ENCODE peak calls at places on chromosomes 13 and 19, in ten cellular contexts. F is iPS DF 19.7; G is COR-L47; U is GDM1; P is SHP77 treated with DMSO at 0.1 percent for 48 hours; C is activated gamma-delta T cell treated with anti-CD3 and anti-CD28 coated beads, Interleukin-2, amount 50 U/mL, for 16 hours; Q is CD4-positive, CD25-positive, alpha-beta regulatory T cell; I is EH; V is choroid plexus epithelial cell; N is cortex of kidney. B is an unnamed sample.

GRCh38 chr13:21322304-21322965 is 136.7 kb downstream of the ZDHHC20 start:
- DNase-seq in F (no peak), G (no peak), U (no peak), P (no peak), C (no peak), Q (no peak), I (no peak), V (no peak), N (no peak), B (peak)

GRCh38 chr19:54336893-54337857 is 1.8 kb downstream of the LILRA4 start:
- DNase-seq in F (no peak), G (no peak), U (no peak), P (no peak), C (no peak), Q (no peak), I (no peak), V (no peak), N (no peak), B (no peak)

GRCh38 chr19:21098291-21098690 is 16.3 kb downstream of the ZNF714 start:
- DNase-seq in F (no peak), G (no peak), U (no peak), P (no peak), C (no peak), Q (no peak), I (no peak), V (no peak), N (no peak), B (no peak)

GRCh38 chr19:39444598-39445257 is 654 bp upstream of the SUPT5H start:
- DNase-seq in F (no peak), G (no peak), U (no peak), P (no peak), C (no peak), Q (no peak), I (peak), V (peak), N (no peak), B (no peak)

GRCh38 chr13:42893346-42893745 is 98.7 kb downstream of the EPSTI1 start:
- DNase-seq in F (no peak), G (no peak), U (no peak), P (no peak), C (no peak), Q (no peak), I (peak), V (peak), N (no peak), B (no peak)

GRCh38 chr19:5578094-5578846 is 10.5 kb upstream of the TINCR start:
- DNase-seq in F (no peak), G (peak), U (no peak), P (peak), C (peak), Q (peak), I (peak), V (peak), N (no peak), B (peak)

GRCh38 chr19:3793799-3794198 is 7.6 kb upstream of the MATK start:
- DNase-seq in F (no peak), G (no peak), U (no peak), P (no peak), C (no peak), Q (no peak), I (no peak), V (no peak), N (no peak), B (no peak)

GRCh38 chr19:8343483-8343844 is 402 bp upstream of the KANK3 start:
- DNase-seq in F (no peak), G (no peak), U (no peak), P (no peak), C (no peak), Q (no peak), I (no peak), V (no peak), N (no peak), B (no peak)

GRCh38 chr19:6250909-6251308 is 28.9 kb downstream of the MLLT1 start:
- DNase-seq in F (no peak), G (no peak), U (no peak), P (no peak), C (no peak), Q (no peak), I (no peak), V (no peak), N (no peak), B (no peak)

GRCh38 chr19:39765091-39766076 is 13.3 kb upstream of the LEUTX start:
- DNase-seq in F (no peak), G (peak), U (peak), P (peak), C (peak), Q (peak), I (peak), V (peak), N (no peak), B (peak)

GRCh38 chr13:74966814-74967213 is 515.2 kb downstream of the TBC1D4 start:
- DNase-seq in F (no peak), G (peak), U (no peak), P (no peak), C (no peak), Q (no peak), I (no peak), V (peak), N (no peak), B (peak)

GRCh38 chr19:10461047-10461949 is 41.0 kb downstream of the PDE4A start:
- DNase-seq in F (peak), G (no peak), U (peak), P (peak), C (peak), Q (peak), I (peak), V (peak), N (no peak), B (peak)

GRCh38 chr19:15170345-15170744 is 30.4 kb downstream of the NOTCH3 start:
- DNase-seq in F (no peak), G (no peak), U (no peak), P (no peak), C (no peak), Q (no peak), I (no peak), V (no peak), N (no peak), B (no peak)

GRCh38 chr13:45847554-45848224 is 3.9 kb downstream of the SIAH3 start:
- DNase-seq in F (no peak), G (peak), U (peak), P (no peak), C (no peak), Q (peak), I (no peak), V (peak), N (no peak), B (no peak)

GRCh38 chr19:30450101-30450500 is 77.9 kb downstream of the ZNF536 start:
- DNase-seq in F (peak), G (peak), U (no peak), P (no peak), C (no peak), Q (no peak), I (no peak), V (peak), N (no peak), B (no peak)

GRCh38 chr19:39746836-39747529 is 9.2 kb upstream of the CLC start:
- DNase-seq in F (no peak), G (no peak), U (no peak), P (peak), C (no peak), Q (no peak), I (no peak), V (no peak), N (no peak), B (no peak)

GRCh38 chr13:34155931-34156607 is 338.1 kb downstream of the RFC3 start:
- DNase-seq in F (no peak), G (peak), U (no peak), P (peak), C (no peak), Q (no peak), I (peak), V (peak), N (no peak), B (no peak)

GRCh38 chr13:93674337-93674755 is 447.7 kb downstream of the GPC6 start:
- DNase-seq in F (no peak), G (no peak), U (no peak), P (no peak), C (no peak), Q (no peak), I (no peak), V (no peak), N (no peak), B (no peak)

GRCh38 chr13:59609421-59609820 is 554.3 kb downstream of the DIAPH3 start:
- DNase-seq in F (no peak), G (no peak), U (no peak), P (no peak), C (no peak), Q (no peak), I (no peak), V (no peak), N (no peak), B (no peak)

GRCh38 chr13:102696465-102696864 is 1.6 kb upstream of the METTL21C start:
- DNase-seq in F (no peak), G (no peak), U (no peak), P (no peak), C (no peak), Q (no peak), I (no peak), V (no peak), N (no peak), B (no peak)

GRCh38 chr19:35142531-35143230 is 374 bp upstream of the FXYD7 start:
- DNase-seq in F (no peak), G (peak), U (peak), P (no peak), C (peak), Q (peak), I (peak), V (peak), N (no peak), B (peak)